ENCODE peak calls at places on chromosome 2, in four cellular contexts. Q, R, L and P are unnamed samples. For H3K27me3 and H3K9me3, the result is how much of the 10 kb centered on the place peaks cover.

GRCh38 chr2:152686308-152686707 is 31.0 kb downstream of the PRPF40A start:
- DNase-seq in Q (no peak), R (no peak), L (no peak), P (no peak)

GRCh38 chr2:776038-776437 is 98.8 kb upstream of the TMEM18 start:
- DNase-seq in Q (no peak), R (no peak), L (no peak), P (no peak)

GRCh38 chr2:11541693-11542274 is 7.9 kb downstream of the GREB1 start:
- DNase-seq in Q (no peak), R (no peak), L (no peak), P (no peak)

GRCh38 chr2:47520825-47521665 is 118.1 kb downstream of the MSH2 start:
- DNase-seq in Q (peak), R (peak), L (no peak), P (peak)

GRCh38 chr2:239322414-239323086 is 78.3 kb downstream of the HDAC4 start:
- DNase-seq in Q (no peak), R (peak), L (no peak), P (no peak)

GRCh38 chr2:12199661-12200258 is 453.3 kb downstream of the LPIN1 start:
- DNase-seq in Q (no peak), R (no peak), L (no peak), P (no peak)

GRCh38 chr2:178211943-178212342 is 17.6 kb downstream of the OSBPL6 start:
- DNase-seq in Q (no peak), R (no peak), L (no peak), P (no peak)

GRCh38 chr2:209476367-209477191 is 52.7 kb downstream of the MAP2 start:
- DNase-seq in Q (peak), R (no peak), L (no peak), P (no peak)

GRCh38 chr2:56325661-56326345 is 142.0 kb downstream of the CCDC85A start:
- DNase-seq in Q (no peak), R (no peak), L (no peak), P (no peak)

GRCh38 chr2:39736593-39736992 is 42.5 kb downstream of the THUMPD2 start:
- DNase-seq in Q (no peak), R (no peak), L (no peak), P (no peak)

GRCh38 chr2:51795248-51795888 is 763.4 kb upstream of the NRXN1 start:
- DNase-seq in Q (no peak), R (no peak), L (peak), P (no peak)

GRCh38 chr2:161120775-161121174 is 39.5 kb upstream of the TANK start:
- DNase-seq in Q (no peak), R (no peak), L (no peak), P (no peak)

GRCh38 chr2:28206786-28207185 is 185.9 kb upstream of the FOSL2 start:
- DNase-seq in Q (no peak), R (no peak), L (no peak), P (no peak)

GRCh38 chr2:210224660-210225460 is at the start of gene ACADL:
- DNase-seq in Q (peak), R (peak), L (no peak), P (peak)

GRCh38 chr2:88692187-88692586 is 714 bp downstream of the RPIA start:
- DNase-seq in Q (peak), R (no peak), L (no peak), P (no peak)

GRCh38 chr2:226514895-226515294 is 284.7 kb downstream of the IRS1 start:
- DNase-seq in Q (no peak), R (no peak), L (peak), P (no peak)

GRCh38 chr2:197254776-197255521 is 55.6 kb downstream of the ANKRD44 start:
- DNase-seq in Q (no peak), R (no peak), L (no peak), P (no peak)

GRCh38 chr2:142938240-142938639 is 60.8 kb downstream of the KYNU start:
- DNase-seq in Q (no peak), R (no peak), L (no peak), P (no peak)

GRCh38 chr2:47086571-47086970 is 68.5 kb downstream of the STPG4 start:
- DNase-seq in Q (peak), R (no peak), L (no peak), P (no peak)

GRCh38 chr2:191646612-191646902 is 31.4 kb upstream of the NABP1 start:
- DNase-seq in Q (no peak), R (no peak), L (no peak), P (no peak)

GRCh38 chr2:97739893-97740245 is 26.5 kb downstream of the ZAP70 start:
- DNase-seq in Q (no peak), R (no peak), L (no peak), P (no peak)

GRCh38 chr2:147468349-147468748 is 376.5 kb upstream of the ACVR2A start:
- DNase-seq in Q (no peak), R (no peak), L (no peak), P (no peak)

GRCh38 chr2:85797959-85798358 is 44.2 kb downstream of the ATOH8 start:
- DNase-seq in Q (no peak), R (no peak), L (no peak), P (no peak)

GRCh38 chr2:179239194-179239593 is 25.4 kb downstream of the SESTD1 start:
- DNase-seq in Q (no peak), R (no peak), L (peak), P (no peak)

GRCh38 chr2:28543316-28544068 is 47.6 kb downstream of the PLB1 start:
- DNase-seq in Q (no peak), R (no peak), L (no peak), P (no peak)

GRCh38 chr2:173684896-173685485 is 280.2 kb downstream of the SP3 start:
- DNase-seq in Q (no peak), R (no peak), L (no peak), P (no peak)

GRCh38 chr2:86274265-86274917 is 63.0 kb downstream of the REEP1 start:
- DNase-seq in Q (no peak), R (no peak), L (peak), P (no peak)

GRCh38 chr2:223747392-223748042 is 89.9 kb downstream of the AP1S3 start:
- DNase-seq in Q (no peak), R (no peak), L (no peak), P (no peak)

GRCh38 chr2:28300489-28300888 is 92.2 kb upstream of the FOSL2 start:
- DNase-seq in Q (no peak), R (no peak), L (no peak), P (no peak)

GRCh38 chr2:20818820-20819219 is 4.1 kb downstream of the LDAH start:
- DNase-seq in Q (no peak), R (no peak), L (no peak), P (no peak)

GRCh38 chr2:110934948-110935347 is 185.8 kb upstream of the BCL2L11 start:
- DNase-seq in Q (no peak), R (no peak), L (no peak), P (no peak)

GRCh38 chr2:39142012-39142346 is 21.1 kb upstream of the SOS1 start:
- DNase-seq in Q (no peak), R (no peak), L (no peak), P (no peak)

GRCh38 chr2:231933916-231934401 is 7.8 kb upstream of the NPPC start:
- DNase-seq in Q (no peak), R (no peak), L (no peak), P (no peak)

GRCh38 chr2:43276962-43277383 is 50.6 kb upstream of the ZFP36L2 start:
- DNase-seq in Q (peak), R (no peak), L (no peak), P (peak)

GRCh38 chr2:223465793-223466192 is 136.4 kb downstream of the SCG2 start:
- DNase-seq in Q (peak), R (peak), L (no peak), P (peak)

GRCh38 chr2:1993711-1994682 is 249.7 kb upstream of the PXDN start:
- DNase-seq in Q (no peak), R (no peak), L (no peak), P (no peak)

GRCh38 chr2:236632295-236633218 is 62.9 kb downstream of the ACKR3 start:
- DNase-seq in Q (no peak), R (no peak), L (no peak), P (no peak)

GRCh38 chr2:18047114-18047695 is 168.7 kb downstream of the KCNS3 start:
- DNase-seq in Q (no peak), R (no peak), L (no peak), P (no peak)

GRCh38 chr2:58866527-58866926 is 625.4 kb upstream of the FANCL start:
- DNase-seq in Q (no peak), R (no peak), L (no peak), P (no peak)

DNA sequence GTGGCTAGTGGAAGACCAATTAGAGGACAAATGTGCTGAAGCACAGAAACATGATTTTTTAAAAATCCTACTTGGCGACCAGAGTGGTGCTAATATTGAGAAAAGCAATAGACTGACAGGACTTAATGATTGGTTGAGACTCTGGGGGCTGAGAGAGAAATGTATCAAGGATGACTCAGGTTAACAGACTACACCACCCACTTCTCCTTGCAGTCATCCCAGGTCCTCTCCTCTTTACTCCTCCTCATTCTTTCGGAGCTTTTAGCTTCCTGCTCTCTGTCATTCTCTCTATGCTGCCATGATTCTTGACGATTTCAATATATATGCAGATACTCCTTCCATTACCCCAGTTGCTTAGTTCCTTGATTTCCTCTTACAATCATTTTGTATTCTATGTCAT is 54.6 kb upstream of the CYTIP start:
- DNase-seq in Q (no peak), R (no peak), L (no peak), P (no peak)
- H3K27me3 ChIP-seq in Q (under half), R (under half), L (under half), P (under half)

DNA sequence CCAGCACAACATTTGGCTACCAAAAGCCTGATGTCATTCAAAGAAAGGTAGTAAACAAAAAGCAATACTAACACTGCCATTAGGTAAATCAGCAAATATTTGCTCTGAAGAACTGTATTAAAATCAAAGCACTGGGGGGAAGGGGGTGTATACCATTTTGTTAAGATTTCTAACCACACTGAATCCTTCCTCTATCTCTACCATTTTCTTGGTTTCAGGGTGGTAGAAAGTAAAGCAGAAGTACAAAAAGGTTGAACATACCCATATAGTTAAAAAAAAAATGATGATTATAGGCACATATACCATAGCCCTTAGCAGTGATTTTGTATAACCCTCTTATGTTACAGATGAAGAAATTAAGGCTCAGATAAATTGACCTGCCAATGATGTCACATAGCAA is 437.6 kb downstream of the ZEB2 start:
- DNase-seq in Q (no peak), R (no peak), L (no peak), P (no peak)
- H3K27ac ChIP-seq in Q (no peak), R (no peak), L (no peak), P (no peak)

GRCh38 chr2:16071039-16071864 is 130.9 kb downstream of the MYCN start:
- DNase-seq in Q (no peak), R (no peak), L (no peak), P (no peak)

GRCh38 chr2:16070648-16070971 is 130.3 kb downstream of the MYCN start:
- DNase-seq in Q (no peak), R (no peak), L (no peak), P (no peak)

GRCh38 chr2:16069663-16069932 is 129.2 kb downstream of the MYCN start:
- DNase-seq in Q (peak), R (no peak), L (no peak), P (no peak)

GRCh38 chr2:16068233-16068940 is 128.0 kb downstream of the MYCN start:
- DNase-seq in Q (no peak), R (no peak), L (no peak), P (no peak)

DNA sequence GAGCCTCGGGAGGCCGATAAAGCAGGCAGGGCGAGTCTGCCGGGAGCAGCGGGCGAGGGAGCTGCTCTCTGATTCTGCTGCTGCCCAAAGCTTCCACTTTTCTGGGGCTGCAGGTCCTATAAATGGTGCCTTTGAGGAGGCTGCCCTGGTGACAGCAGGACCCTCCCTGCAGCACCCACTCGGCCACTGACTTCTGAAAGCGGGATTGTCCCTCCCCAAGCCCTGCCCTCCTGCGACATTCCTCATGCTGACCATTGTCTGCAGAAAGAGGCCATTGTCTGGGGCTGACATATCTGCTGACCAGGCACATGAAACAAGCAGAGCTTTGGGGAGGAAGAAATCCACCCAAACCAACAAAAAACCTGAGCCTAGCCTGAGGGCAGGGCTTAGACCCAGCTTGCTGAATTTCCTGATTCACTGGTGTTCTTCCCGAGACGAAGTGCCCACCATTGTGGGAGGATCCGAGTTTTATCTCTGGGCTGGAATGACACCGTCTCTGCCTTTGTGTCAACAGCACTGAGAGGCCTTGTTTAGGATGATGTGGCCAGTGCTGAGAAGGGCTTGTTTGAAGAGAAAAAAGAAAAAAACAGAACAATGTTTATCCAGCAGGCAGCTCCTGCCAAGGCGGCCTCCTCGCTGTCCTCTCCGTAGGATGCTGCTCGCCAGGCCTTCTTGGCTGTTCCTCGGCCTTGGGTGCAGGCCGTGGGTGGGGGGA is 129.7 kb downstream of the MYCN start:
- DNase-seq in Q (no peak), R (no peak), L (no peak), P (no peak)
- H3K9me3 ChIP-seq in Q (under half), R (under half), L (under half), P (under half)

DNA sequence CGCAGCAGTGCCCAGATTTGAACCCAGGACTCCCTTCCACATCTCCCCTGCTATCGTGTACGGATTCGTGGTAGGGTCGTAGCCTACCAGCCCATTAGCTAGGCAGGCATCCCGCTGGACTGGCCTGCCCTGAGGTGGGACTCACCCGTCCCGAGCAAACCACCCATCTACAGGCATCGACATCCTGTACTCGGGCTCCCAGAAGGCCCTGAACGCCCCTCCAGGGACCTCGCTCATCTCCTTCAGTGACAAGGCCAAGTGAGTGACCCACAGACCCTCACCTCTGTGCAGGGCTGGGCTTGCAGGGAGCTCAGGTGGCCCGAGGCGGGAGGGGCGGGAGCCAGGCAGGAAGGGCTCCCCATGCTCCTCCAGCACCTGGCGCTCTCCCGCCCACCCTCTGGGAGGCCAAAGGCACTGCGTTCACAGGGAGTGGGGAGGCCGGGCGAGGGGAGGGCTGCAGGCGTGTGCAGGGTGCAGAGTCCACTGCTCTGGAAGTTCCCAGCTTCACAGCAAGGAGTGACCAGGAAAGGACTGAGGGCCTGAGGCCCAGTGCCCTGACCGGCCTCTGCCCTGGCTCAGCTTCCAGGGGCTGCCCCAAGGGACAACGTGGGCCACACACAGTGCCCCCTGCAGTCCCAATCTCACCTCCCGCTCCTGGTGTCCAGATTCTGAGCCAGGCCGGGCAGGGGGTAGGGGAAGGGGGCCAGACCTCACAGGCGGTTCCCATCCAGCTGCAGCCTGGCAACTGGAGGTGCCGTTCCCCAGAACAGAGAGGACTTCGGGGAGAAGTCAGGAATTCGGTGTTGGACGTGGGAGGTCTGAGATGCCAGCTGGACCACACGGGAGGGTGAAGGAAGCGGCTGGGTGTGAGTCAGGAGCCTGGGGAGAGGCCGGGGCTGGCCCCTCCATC is 5.4 kb downstream of the AGXT start:
- DNase-seq in Q (peak), R (peak), L (no peak), P (no peak)
- H3K27me3 ChIP-seq in Q (under half), R (under half), L (under half), P (under half)

DNA sequence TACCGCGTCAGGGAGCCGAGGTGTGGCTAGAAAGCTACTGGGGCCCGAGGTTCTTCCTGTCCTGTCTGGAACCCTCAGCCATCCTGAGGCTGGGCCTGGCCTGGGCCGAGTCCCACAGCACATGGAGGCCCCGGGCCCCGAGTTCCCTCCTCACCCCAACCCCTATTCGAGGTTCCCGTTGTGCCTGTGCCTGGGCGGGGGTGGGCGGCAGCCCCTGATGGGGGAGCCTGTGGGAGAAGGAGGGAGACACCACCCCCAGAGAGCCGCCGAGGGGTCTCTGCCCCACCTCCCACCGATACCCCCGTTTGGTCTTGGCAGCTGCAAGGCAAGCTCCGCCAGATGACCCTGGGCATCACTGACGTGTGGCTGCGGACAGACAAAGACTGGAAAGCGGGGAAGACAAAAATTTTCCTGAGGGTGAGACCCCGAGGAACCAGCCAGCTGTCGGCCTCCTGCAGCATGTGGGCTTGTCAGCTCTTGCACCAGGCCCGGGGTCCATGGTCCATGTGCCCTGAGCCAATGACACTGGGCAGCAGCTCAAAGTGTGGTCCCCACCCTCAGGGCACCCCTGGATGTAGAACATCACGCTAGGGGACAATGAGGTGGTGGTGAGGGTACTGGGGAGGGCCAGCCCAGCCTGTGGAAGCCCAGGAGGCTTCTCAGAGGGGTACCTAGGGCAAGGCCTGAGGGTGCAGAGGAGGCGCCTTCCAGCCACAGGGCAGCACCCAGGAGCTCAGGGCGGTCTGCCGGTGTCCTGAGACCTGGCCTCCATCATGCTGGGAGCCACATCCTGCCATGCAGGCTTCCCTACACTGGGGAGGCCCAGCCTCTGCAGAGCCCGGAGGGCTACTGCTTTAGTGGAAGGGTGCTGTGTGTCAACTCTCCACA is 52.5 kb upstream of the GPR17 start:
- DNase-seq in Q (no peak), R (no peak), L (no peak), P (no peak)
- H3K27ac ChIP-seq in Q (no peak), R (no peak), L (no peak), P (no peak)

DNA sequence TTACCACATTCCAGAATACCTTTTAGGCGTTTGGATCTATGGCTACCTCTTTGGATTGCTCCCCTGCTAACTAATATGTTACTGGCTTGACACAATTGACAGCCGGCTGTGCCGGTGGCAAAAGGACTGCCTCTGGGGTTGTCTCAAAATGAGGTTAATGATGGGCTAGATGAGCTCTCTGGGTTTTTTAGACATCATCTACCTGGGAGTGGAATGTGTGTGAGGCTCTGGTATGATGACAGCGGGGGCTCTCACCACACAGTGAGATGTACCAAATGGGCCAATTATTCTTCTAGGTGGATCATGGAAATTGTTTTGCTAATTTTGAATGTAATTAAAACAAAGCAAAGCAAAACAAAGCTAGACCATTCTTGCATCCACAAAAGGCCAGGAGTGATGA is 391.1 kb upstream of the SPRED2 start:
- DNase-seq in Q (no peak), R (no peak), L (no peak), P (no peak)
- H3K9me3 ChIP-seq in Q (under half), R (under half), L (under half), P (under half)

GRCh38 chr2:26850002-26850431 is 2.1 kb downstream of the DPYSL5 start:
- DNase-seq in Q (no peak), R (no peak), L (no peak), P (no peak)
- H3K27me3 ChIP-seq in Q (under half), R (under half), L (under half), P (under half)